ENCODE peak calls at places on chromosomes 3 and 15, in seven cellular contexts. One of them, this sample, is unnamed.

GRCh38 chr3:152258448-152259302 is 10.1 kb upstream of the MBNL1 start:
- DNase-seq in HepG2: peak; percentile 94
- DNase-seq in K562: no peak
- DNase-seq in H1: no peak
- DNase-seq in SK-N-SH: no peak
- DNase-seq in HCT116: peak; percentile 80
- DNase-seq in GM12878: no peak
- DNase-seq in this sample: no peak

GRCh38 chr3:197750863-197751737 is 1.4 kb downstream of the FYTTD1 start:
- DNase-seq in K562: no peak
- DNase-seq in GM12878: no peak
- DNase-seq in H1: no peak
- DNase-seq in HCT116: no peak
- DNase-seq in HepG2: no peak
- DNase-seq in SK-N-SH: peak; percentile 32
- DNase-seq in this sample: no peak

GRCh38 chr15:89338036-89338435 is 3.4 kb upstream of the POLG start:
- DNase-seq in SK-N-SH: no peak
- DNase-seq in HepG2: no peak
- DNase-seq in K562: no peak
- DNase-seq in H1: no peak
- DNase-seq in HCT116: no peak
- DNase-seq in GM12878: no peak
- DNase-seq in this sample: no peak

GRCh38 chr3:195761031-195761430 is 40.3 kb downstream of the MUC20 start:
- DNase-seq in H1: no peak
- DNase-seq in K562: no peak
- DNase-seq in HCT116: no peak
- DNase-seq in GM12878: no peak
- DNase-seq in HepG2: no peak
- DNase-seq in SK-N-SH: no peak
- DNase-seq in this sample: no peak

GRCh38 chr15:50959717-50960116 is 51.2 kb downstream of the AP4E1 start:
- DNase-seq in HepG2: no peak
- DNase-seq in SK-N-SH: no peak
- DNase-seq in GM12878: no peak
- DNase-seq in K562: no peak
- DNase-seq in H1: no peak
- DNase-seq in HCT116: no peak
- DNase-seq in this sample: no peak

GRCh38 chr15:65008989-65009388 is 19.3 kb upstream of the SPG21 start:
- DNase-seq in HCT116: no peak
- DNase-seq in H1: no peak
- DNase-seq in GM12878: no peak
- DNase-seq in K562: peak; percentile 15
- DNase-seq in SK-N-SH: no peak
- DNase-seq in HepG2: no peak
- DNase-seq in this sample: no peak

GRCh38 chr3:110362756-110363155 is 708.9 kb upstream of the NECTIN3 start:
- DNase-seq in HepG2: no peak
- DNase-seq in SK-N-SH: no peak
- DNase-seq in GM12878: no peak
- DNase-seq in K562: no peak
- DNase-seq in HCT116: no peak
- DNase-seq in H1: no peak
- DNase-seq in this sample: no peak

GRCh38 chr3:52498134-52499054 is 3.3 kb downstream of the STAB1 start:
- DNase-seq in HepG2: no peak
- DNase-seq in GM12878: no peak
- DNase-seq in K562: peak; percentile 35
- DNase-seq in HCT116: no peak
- DNase-seq in H1: no peak
- DNase-seq in SK-N-SH: no peak
- DNase-seq in this sample: no peak

GRCh38 chr3:191568206-191568605 is 107.2 kb downstream of the PYDC2 start:
- DNase-seq in GM12878: no peak
- DNase-seq in K562: no peak
- DNase-seq in HCT116: no peak
- DNase-seq in SK-N-SH: no peak
- DNase-seq in HepG2: no peak
- DNase-seq in H1: no peak
- DNase-seq in this sample: no peak

GRCh38 chr3:170137971-170138370 is 43.6 kb downstream of the PHC3 start:
- DNase-seq in SK-N-SH: no peak
- DNase-seq in HepG2: no peak
- DNase-seq in K562: no peak
- DNase-seq in GM12878: no peak
- DNase-seq in HCT116: no peak
- DNase-seq in H1: no peak
- DNase-seq in this sample: no peak

GRCh38 chr3:174949523-174949922 is 90.4 kb downstream of the NAALADL2 start:
- DNase-seq in HepG2: no peak
- DNase-seq in HCT116: no peak
- DNase-seq in K562: no peak
- DNase-seq in GM12878: no peak
- DNase-seq in SK-N-SH: no peak
- DNase-seq in H1: no peak
- DNase-seq in this sample: no peak

GRCh38 chr3:156818890-156819289 is 7.3 kb upstream of the LEKR1 start:
- DNase-seq in HCT116: peak; percentile 59
- DNase-seq in GM12878: no peak
- DNase-seq in K562: peak; percentile 32
- DNase-seq in H1: no peak
- DNase-seq in HepG2: no peak
- DNase-seq in SK-N-SH: no peak
- DNase-seq in this sample: no peak

GRCh38 chr3:194369522-194370279 is at the start of gene LRRC15:
- DNase-seq in K562: no peak
- DNase-seq in GM12878: no peak
- DNase-seq in SK-N-SH: no peak
- DNase-seq in HepG2: peak; percentile 38
- DNase-seq in H1: no peak
- DNase-seq in HCT116: no peak
- DNase-seq in this sample: peak; percentile 30

GRCh38 chr3:165837058-165837525 is at the start of gene BCHE:
- DNase-seq in H1: no peak
- DNase-seq in HCT116: no peak
- DNase-seq in HepG2: no peak
- DNase-seq in SK-N-SH: no peak
- DNase-seq in GM12878: no peak
- DNase-seq in K562: no peak
- DNase-seq in this sample: peak; percentile 13

GRCh38 chr15:65981837-65982696 is 112.8 kb downstream of the RAB11A start:
- DNase-seq in GM12878: no peak
- DNase-seq in H1: peak; percentile 49
- DNase-seq in K562: peak; percentile 53
- DNase-seq in SK-N-SH: peak; percentile 91
- DNase-seq in HepG2: peak; percentile 18
- DNase-seq in HCT116: peak; percentile 15
- DNase-seq in this sample: peak; percentile 52

GRCh38 chr3:9216736-9217135 is 32.7 kb downstream of the SRGAP3 start:
- DNase-seq in HCT116: no peak
- DNase-seq in GM12878: no peak
- DNase-seq in H1: no peak
- DNase-seq in HepG2: no peak
- DNase-seq in K562: no peak
- DNase-seq in SK-N-SH: no peak
- DNase-seq in this sample: no peak

GRCh38 chr15:34271493-34271892 is 46.7 kb downstream of the EMC4 start:
- DNase-seq in HepG2: peak; percentile 3
- DNase-seq in GM12878: no peak
- DNase-seq in H1: no peak
- DNase-seq in HCT116: no peak
- DNase-seq in K562: no peak
- DNase-seq in SK-N-SH: no peak
- DNase-seq in this sample: no peak

GRCh38 chr3:36776436-36776835 is 12.1 kb upstream of the DCLK3 start:
- DNase-seq in SK-N-SH: no peak
- DNase-seq in H1: no peak
- DNase-seq in GM12878: no peak
- DNase-seq in HepG2: no peak
- DNase-seq in HCT116: no peak
- DNase-seq in K562: no peak
- DNase-seq in this sample: no peak

DNA sequence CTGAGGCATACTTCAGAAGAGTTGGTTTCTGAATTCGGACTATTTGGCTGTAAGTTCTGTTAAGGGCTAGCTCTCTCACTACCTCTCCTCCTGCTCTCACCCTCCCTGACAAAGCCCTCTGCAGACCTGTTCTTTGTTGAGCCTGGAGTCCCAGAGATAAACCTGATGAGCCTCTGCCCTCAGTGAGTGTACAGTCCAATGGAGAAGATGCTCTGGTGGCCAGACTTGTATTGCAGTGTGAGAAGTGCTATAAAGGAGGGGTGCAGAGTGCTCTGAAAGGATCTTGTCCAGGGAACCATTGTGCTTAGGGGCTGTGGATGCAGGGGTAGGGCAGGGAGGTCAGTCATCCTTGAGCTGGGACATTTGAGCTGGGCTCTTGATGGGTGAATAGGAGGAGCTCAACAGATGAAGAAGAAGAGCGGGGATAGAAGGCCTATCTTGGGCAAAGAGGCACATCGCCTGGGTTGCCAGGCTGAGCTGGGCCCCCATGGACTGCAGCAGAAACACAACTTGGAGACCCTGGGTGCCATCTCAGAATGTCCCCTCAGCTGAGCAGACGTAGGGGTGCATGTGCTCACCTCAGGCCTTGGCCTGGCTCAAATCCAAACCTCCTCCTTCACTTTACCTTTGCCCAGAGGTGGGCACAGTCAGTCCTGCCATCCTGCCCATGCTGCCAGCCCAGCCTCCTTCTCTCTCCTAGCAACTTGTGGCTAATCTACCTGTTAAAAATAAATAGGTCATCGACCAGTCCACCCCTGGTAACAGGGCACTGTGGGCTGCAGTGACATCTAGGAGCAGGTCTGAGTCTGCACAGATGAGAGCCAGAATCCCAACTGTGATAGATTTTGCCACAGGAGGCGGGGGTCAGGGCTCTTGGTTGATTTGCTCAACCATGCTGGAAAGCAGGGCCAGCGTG is 3.3 kb downstream of the CAND2 start:
- DNase-seq in HepG2: no peak
- DNase-seq in GM12878: no peak
- DNase-seq in HCT116: no peak
- DNase-seq in H1: no peak
- DNase-seq in SK-N-SH: no peak
- DNase-seq in K562: no peak
- DNase-seq in this sample: no peak
- H3K4me3 ChIP-seq in HepG2: no peak overlapping the region
- H3K4me3 ChIP-seq in GM12878: no peak overlapping the region
- H3K4me3 ChIP-seq in HCT116: no peak overlapping the region
- H3K4me3 ChIP-seq in H1: no peak overlapping the region
- H3K4me3 ChIP-seq in SK-N-SH: no peak overlapping the region
- H3K4me3 ChIP-seq in K562: no peak overlapping the region
- H3K4me3 ChIP-seq in this sample: no peak overlapping the region

GRCh38 chr3:23739536-23739935 is 66.2 kb upstream of the UBE2E1 start:
- DNase-seq in K562: peak; percentile 37
- DNase-seq in HCT116: no peak
- DNase-seq in GM12878: no peak
- DNase-seq in HepG2: no peak
- DNase-seq in H1: no peak
- DNase-seq in SK-N-SH: no peak
- DNase-seq in this sample: no peak

GRCh38 chr3:23738946-23739345 is 66.8 kb upstream of the UBE2E1 start:
- DNase-seq in GM12878: no peak
- DNase-seq in H1: no peak
- DNase-seq in SK-N-SH: no peak
- DNase-seq in K562: no peak
- DNase-seq in HepG2: no peak
- DNase-seq in HCT116: peak; percentile 74
- DNase-seq in this sample: no peak

GRCh38 chr3:23741403-23741706 is 64.4 kb upstream of the UBE2E1 start:
- DNase-seq in SK-N-SH: no peak
- DNase-seq in GM12878: no peak
- DNase-seq in H1: no peak
- DNase-seq in K562: no peak
- DNase-seq in HepG2: no peak
- DNase-seq in HCT116: no peak
- DNase-seq in this sample: no peak

GRCh38 chr3:23743141-23743784 is 62.5 kb upstream of the UBE2E1 start:
- DNase-seq in H1: no peak
- DNase-seq in HepG2: no peak
- DNase-seq in K562: no peak
- DNase-seq in SK-N-SH: no peak
- DNase-seq in GM12878: no peak
- DNase-seq in HCT116: no peak
- DNase-seq in this sample: no peak

GRCh38 chr3:23740517-23741402 is 65.0 kb upstream of the UBE2E1 start:
- DNase-seq in GM12878: no peak
- DNase-seq in HepG2: no peak
- DNase-seq in HCT116: peak; percentile 96
- DNase-seq in H1: no peak
- DNase-seq in SK-N-SH: no peak
- DNase-seq in K562: peak; percentile 47
- DNase-seq in this sample: no peak
- TF ChIP-seq YY1 in GM12878: no peak
- TF ChIP-seq YY1 in HepG2: no peak
- TF ChIP-seq YY1 in HCT116: peak; percentile 64
- TF ChIP-seq YY1 in H1: no peak
- TF ChIP-seq YY1 in SK-N-SH: no peak
- TF ChIP-seq YY1 in K562: no peak
- TF ChIP-seq YY1 in this sample: no peak

DNA sequence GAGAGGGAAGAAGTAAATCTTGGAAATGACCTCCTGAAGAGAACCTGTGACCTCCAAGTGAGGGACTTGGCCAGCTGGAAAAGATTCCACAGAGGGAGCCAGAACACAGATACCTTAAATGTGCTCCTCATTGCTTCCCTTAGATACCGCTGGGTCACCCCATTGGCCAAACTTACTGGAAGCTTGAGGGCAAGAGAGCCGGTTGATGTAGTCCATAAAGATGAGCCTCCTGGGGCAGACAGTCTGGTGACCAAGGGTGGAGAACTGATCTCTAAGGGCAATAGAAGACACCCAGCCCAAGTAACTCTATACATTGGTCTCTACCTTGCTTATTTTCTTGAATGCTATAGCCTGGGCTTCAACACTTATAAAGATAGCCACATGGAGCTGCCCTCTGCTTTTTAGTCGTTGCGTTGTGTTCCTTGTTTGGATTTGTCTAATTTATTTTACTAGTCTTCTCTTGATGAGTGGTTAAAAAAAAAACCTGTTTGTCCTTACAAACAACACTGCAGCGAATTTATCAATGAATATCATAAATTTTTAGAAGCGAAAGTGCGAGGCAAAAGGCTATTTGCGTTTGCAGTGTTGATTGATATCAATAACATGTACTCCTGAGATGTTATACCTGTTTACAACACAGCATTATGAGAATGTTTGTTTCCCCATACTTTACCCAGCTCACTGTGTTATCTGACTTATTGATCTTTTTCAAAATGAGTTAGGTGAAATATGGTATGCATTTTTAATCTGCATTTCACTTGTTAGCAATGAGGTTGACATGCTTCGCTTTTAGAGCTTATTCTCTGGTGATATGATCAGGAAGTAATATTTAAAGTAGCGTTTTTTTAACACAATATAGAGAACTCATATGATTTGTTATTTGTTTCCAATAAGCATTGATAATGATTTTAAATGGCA is 31.2 kb downstream of the TGFBR2 start:
- DNase-seq in HepG2: no peak
- DNase-seq in GM12878: no peak
- DNase-seq in K562: no peak
- DNase-seq in HCT116: no peak
- DNase-seq in H1: no peak
- DNase-seq in SK-N-SH: no peak
- DNase-seq in this sample: no peak
- H3K4me1 ChIP-seq in HepG2: peaks cover 96% of the 10 kb centered on the region
- H3K4me1 ChIP-seq in GM12878: peaks cover 12% of the 10 kb centered on the region
- H3K4me1 ChIP-seq in K562: no peaks in the 10 kb centered on the region
- H3K4me1 ChIP-seq in HCT116: peaks cover 14% of the 10 kb centered on the region
- H3K4me1 ChIP-seq in H1: no peaks in the 10 kb centered on the region
- H3K4me1 ChIP-seq in SK-N-SH: peaks cover 13% of the 10 kb centered on the region
- H3K4me1 ChIP-seq in this sample: no peaks in the 10 kb centered on the region

GRCh38 chr3:146470424-146470990 is 1.1 kb upstream of the PLSCR2 start:
- DNase-seq in K562: no peak
- DNase-seq in HepG2: no peak
- DNase-seq in HCT116: no peak
- DNase-seq in GM12878: no peak
- DNase-seq in H1: no peak
- DNase-seq in SK-N-SH: no peak
- DNase-seq in this sample: no peak
- H3K4me3 ChIP-seq in K562: no peak overlapping the region
- H3K4me3 ChIP-seq in HepG2: no peak overlapping the region
- H3K4me3 ChIP-seq in HCT116: no peak overlapping the region
- H3K4me3 ChIP-seq in GM12878: no peak overlapping the region
- H3K4me3 ChIP-seq in H1: no peak overlapping the region
- H3K4me3 ChIP-seq in SK-N-SH: no peak overlapping the region
- H3K4me3 ChIP-seq in this sample: no peak overlapping the region

This sample was measured in NT2/D1.